ENCODE peak calls at places on chromosomes 13 and 19, in eight cellular contexts. One of them, this sample, is unnamed.
A peak's percentile ranks its signal among the peaks of the same experiment; 100 is the strongest.

GRCh38 chr19:2497186-2497585 is 21.3 kb downstream of the GADD45B start:
- DNase-seq in thoracic aorta: no peak
- DNase-seq in astrocyte of the cerebellum: no peak
- DNase-seq in GM23338: no peak
- DNase-seq in HFF-Myc: no peak
- DNase-seq in uterus: no peak
- DNase-seq in SK-N-SH: no peak
- DNase-seq in stomach: no peak
- DNase-seq in this sample: no peak

GRCh38 chr13:29589234-29589633 is 6.3 kb downstream of the SLC7A1 start:
- DNase-seq in thoracic aorta: no peak
- DNase-seq in astrocyte of the cerebellum: no peak
- DNase-seq in GM23338: no peak
- DNase-seq in HFF-Myc: no peak
- DNase-seq in uterus: no peak
- DNase-seq in SK-N-SH: no peak
- DNase-seq in stomach: no peak
- DNase-seq in this sample: no peak

GRCh38 chr13:46553886-46554855 is 1.2 kb downstream of the LRCH1 start:
- DNase-seq in thoracic aorta: peak; percentile 28
- DNase-seq in astrocyte of the cerebellum: peak; percentile 57
- DNase-seq in GM23338: peak; percentile 78
- DNase-seq in HFF-Myc: peak; percentile 61
- DNase-seq in uterus: peak; percentile 62
- DNase-seq in SK-N-SH: peak; percentile 77
- DNase-seq in stomach: peak; percentile 71
- DNase-seq in this sample: peak; percentile 41

GRCh38 chr19:29467824-29468401 is 57.9 kb upstream of the VSTM2B start:
- DNase-seq in thoracic aorta: no peak
- DNase-seq in astrocyte of the cerebellum: no peak
- DNase-seq in GM23338: peak; percentile 69
- DNase-seq in HFF-Myc: peak; percentile 4
- DNase-seq in uterus: no peak
- DNase-seq in SK-N-SH: peak; percentile 37
- DNase-seq in stomach: no peak
- DNase-seq in this sample: no peak

GRCh38 chr13:112069727-112070300 is 2.9 kb downstream of the SOX1 start:
- DNase-seq in thoracic aorta: no peak
- DNase-seq in astrocyte of the cerebellum: no peak
- DNase-seq in GM23338: no peak
- DNase-seq in HFF-Myc: no peak
- DNase-seq in uterus: no peak
- DNase-seq in SK-N-SH: no peak
- DNase-seq in stomach: no peak
- DNase-seq in this sample: no peak

GRCh38 chr13:48251616-48252081 is 18.6 kb downstream of the ITM2B start:
- DNase-seq in thoracic aorta: no peak
- DNase-seq in astrocyte of the cerebellum: no peak
- DNase-seq in GM23338: no peak
- DNase-seq in HFF-Myc: no peak
- DNase-seq in uterus: peak; percentile 34
- DNase-seq in SK-N-SH: no peak
- DNase-seq in stomach: no peak
- DNase-seq in this sample: no peak

GRCh38 chr13:31538067-31539042 is 201.0 kb upstream of the RXFP2 start:
- DNase-seq in thoracic aorta: no peak
- DNase-seq in astrocyte of the cerebellum: no peak
- DNase-seq in GM23338: peak; percentile 70
- DNase-seq in HFF-Myc: peak; percentile 31
- DNase-seq in uterus: no peak
- DNase-seq in SK-N-SH: peak; percentile 34
- DNase-seq in stomach: peak; percentile 29
- DNase-seq in this sample: no peak

GRCh38 chr13:29472317-29472961 is 123.0 kb downstream of the SLC7A1 start:
- DNase-seq in thoracic aorta: no peak
- DNase-seq in astrocyte of the cerebellum: peak; percentile 28
- DNase-seq in GM23338: peak; percentile 85
- DNase-seq in HFF-Myc: peak; percentile 31
- DNase-seq in uterus: no peak
- DNase-seq in SK-N-SH: peak; percentile 72
- DNase-seq in stomach: peak; percentile 47
- DNase-seq in this sample: no peak

GRCh38 chr19:54345938-54346386 is 7.0 kb upstream of the LILRA4 start:
- DNase-seq in thoracic aorta: no peak
- DNase-seq in astrocyte of the cerebellum: no peak
- DNase-seq in GM23338: no peak
- DNase-seq in HFF-Myc: no peak
- DNase-seq in uterus: no peak
- DNase-seq in SK-N-SH: no peak
- DNase-seq in stomach: no peak
- DNase-seq in this sample: no peak

GRCh38 chr19:31144069-31144468 is 205.2 kb downstream of the TSHZ3 start:
- DNase-seq in thoracic aorta: no peak
- DNase-seq in astrocyte of the cerebellum: no peak
- DNase-seq in GM23338: no peak
- DNase-seq in HFF-Myc: no peak
- DNase-seq in uterus: no peak
- DNase-seq in SK-N-SH: no peak
- DNase-seq in stomach: no peak
- DNase-seq in this sample: no peak

GRCh38 chr19:3082331-3082730 is 11.8 kb upstream of the GNA11 start:
- DNase-seq in thoracic aorta: no peak
- DNase-seq in astrocyte of the cerebellum: no peak
- DNase-seq in GM23338: no peak
- DNase-seq in HFF-Myc: no peak
- DNase-seq in uterus: no peak
- DNase-seq in SK-N-SH: peak; percentile 2
- DNase-seq in stomach: no peak
- DNase-seq in this sample: no peak

GRCh38 chr19:46065486-46065885 is 24.7 kb upstream of the IGFL4 start:
- DNase-seq in thoracic aorta: no peak
- DNase-seq in astrocyte of the cerebellum: peak; percentile 56
- DNase-seq in GM23338: no peak
- DNase-seq in HFF-Myc: peak; percentile 52
- DNase-seq in uterus: no peak
- DNase-seq in SK-N-SH: no peak
- DNase-seq in stomach: no peak
- DNase-seq in this sample: no peak

GRCh38 chr19:21566073-21566472 is 60.7 kb downstream of the ZNF429 start:
- DNase-seq in thoracic aorta: no peak
- DNase-seq in astrocyte of the cerebellum: no peak
- DNase-seq in GM23338: no peak
- DNase-seq in HFF-Myc: no peak
- DNase-seq in uterus: no peak
- DNase-seq in SK-N-SH: no peak
- DNase-seq in stomach: no peak
- DNase-seq in this sample: no peak

GRCh38 chr13:21673592-21674270 is 2.9 kb downstream of the FGF9 start:
- DNase-seq in thoracic aorta: no peak
- DNase-seq in astrocyte of the cerebellum: no peak
- DNase-seq in GM23338: peak; percentile 83
- DNase-seq in HFF-Myc: no peak
- DNase-seq in uterus: no peak
- DNase-seq in SK-N-SH: peak; percentile 83
- DNase-seq in stomach: peak; percentile 58
- DNase-seq in this sample: no peak

DNA sequence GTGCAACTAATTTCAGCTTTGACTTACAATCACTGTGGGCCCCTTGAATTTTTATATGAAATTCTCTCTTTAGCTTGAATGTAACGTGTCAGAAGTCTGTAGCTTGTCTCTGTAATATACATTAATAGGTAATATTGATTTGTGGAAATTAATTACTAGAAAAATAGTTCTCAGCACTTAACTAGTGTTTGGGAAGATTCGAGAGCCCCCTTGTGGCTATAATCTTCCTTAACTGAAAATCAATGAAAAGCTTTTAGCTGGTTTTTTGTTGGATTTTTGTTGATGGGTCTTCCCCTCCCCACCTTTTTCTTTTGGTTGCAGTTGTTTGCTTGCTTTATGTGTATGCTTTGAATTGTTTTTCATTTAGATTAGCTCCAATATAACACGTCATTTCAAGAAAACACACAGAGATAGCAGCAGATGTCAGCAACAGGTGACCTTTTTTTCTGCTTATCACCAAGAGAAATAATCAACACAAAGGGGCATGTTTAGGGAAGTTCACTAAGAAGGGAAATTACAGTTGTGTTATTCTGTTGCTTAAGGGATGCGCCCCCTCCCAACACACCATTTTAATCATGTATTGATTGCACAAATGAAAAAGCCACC is 176.8 kb downstream of the OXGR1 start:
- DNase-seq in thoracic aorta: no peak
- DNase-seq in astrocyte of the cerebellum: no peak
- DNase-seq in GM23338: peak; percentile 73
- DNase-seq in HFF-Myc: no peak
- DNase-seq in uterus: no peak
- DNase-seq in SK-N-SH: peak; percentile 14
- DNase-seq in stomach: no peak
- DNase-seq in this sample: no peak
- TF ChIP-seq CTCF in thoracic aorta: peak; percentile 66
- TF ChIP-seq CTCF in astrocyte of the cerebellum: peak; percentile 56
- TF ChIP-seq CTCF in GM23338: peak; percentile 55
- TF ChIP-seq CTCF in HFF-Myc: peak; percentile 17
- TF ChIP-seq CTCF in uterus: peak; percentile 28
- TF ChIP-seq CTCF in SK-N-SH: peak; percentile 66
- TF ChIP-seq CTCF in stomach: peak; percentile 34
- TF ChIP-seq CTCF in this sample: peak; percentile 62

GRCh38 chr13:98570929-98571372 is 6.0 kb downstream of the STK24 start:
- DNase-seq in thoracic aorta: no peak
- DNase-seq in astrocyte of the cerebellum: no peak
- DNase-seq in GM23338: no peak
- DNase-seq in HFF-Myc: no peak
- DNase-seq in uterus: peak; percentile 35
- DNase-seq in SK-N-SH: no peak
- DNase-seq in stomach: peak; percentile 43
- DNase-seq in this sample: no peak
- H3K4me3 ChIP-seq in thoracic aorta: peak overlapping the region; percentile 42
- H3K4me3 ChIP-seq in astrocyte of the cerebellum: no peak overlapping the region
- H3K4me3 ChIP-seq in GM23338: peak overlapping the region; percentile 8
- H3K4me3 ChIP-seq in HFF-Myc: peak overlapping the region; percentile 23
- H3K4me3 ChIP-seq in uterus: peak overlapping the region; percentile 7
- H3K4me3 ChIP-seq in SK-N-SH: no peak overlapping the region
- H3K4me3 ChIP-seq in stomach: peak overlapping the region; percentile 29
- H3K4me3 ChIP-seq in this sample: peak overlapping the region; percentile 53

GRCh38 chr13:26401578-26402021 is 147.7 kb downstream of the CDK8 start:
- DNase-seq in thoracic aorta: no peak
- DNase-seq in astrocyte of the cerebellum: no peak
- DNase-seq in GM23338: no peak
- DNase-seq in HFF-Myc: no peak
- DNase-seq in uterus: no peak
- DNase-seq in SK-N-SH: no peak
- DNase-seq in stomach: no peak
- DNase-seq in this sample: no peak
- TF ChIP-seq CTCF in thoracic aorta: no peak
- TF ChIP-seq CTCF in astrocyte of the cerebellum: no peak
- TF ChIP-seq CTCF in GM23338: no peak
- TF ChIP-seq CTCF in HFF-Myc: no peak
- TF ChIP-seq CTCF in uterus: no peak
- TF ChIP-seq CTCF in SK-N-SH: no peak
- TF ChIP-seq CTCF in stomach: no peak
- TF ChIP-seq CTCF in this sample: no peak

DNA sequence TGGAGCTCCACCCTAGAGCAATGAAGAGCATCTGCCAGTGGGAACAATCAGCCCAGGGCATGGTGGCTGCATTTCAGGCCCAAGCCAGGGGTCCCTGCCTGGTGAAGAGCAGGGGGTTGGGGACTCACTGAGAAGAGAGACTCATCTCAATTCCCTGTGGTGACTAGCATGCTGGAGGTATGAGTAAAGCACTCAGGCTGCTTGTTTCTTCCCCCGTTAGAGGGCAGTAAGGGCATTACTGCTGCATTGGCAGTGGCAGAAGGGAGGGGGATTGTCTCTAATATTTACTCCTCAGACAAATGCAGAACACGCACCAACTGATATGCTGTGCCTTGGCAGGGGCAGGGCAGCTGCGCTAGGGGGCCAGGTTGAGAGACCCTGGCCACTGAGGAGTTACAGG is 329.1 kb downstream of the SLITRK5 start:
- DNase-seq in thoracic aorta: no peak
- DNase-seq in astrocyte of the cerebellum: no peak
- DNase-seq in GM23338: no peak
- DNase-seq in HFF-Myc: no peak
- DNase-seq in uterus: no peak
- DNase-seq in SK-N-SH: no peak
- DNase-seq in stomach: no peak
- DNase-seq in this sample: no peak
- H3K4me3 ChIP-seq in thoracic aorta: no peak overlapping the region
- H3K4me3 ChIP-seq in astrocyte of the cerebellum: no peak overlapping the region
- H3K4me3 ChIP-seq in GM23338: no peak overlapping the region
- H3K4me3 ChIP-seq in HFF-Myc: no peak overlapping the region
- H3K4me3 ChIP-seq in uterus: no peak overlapping the region
- H3K4me3 ChIP-seq in SK-N-SH: no peak overlapping the region
- H3K4me3 ChIP-seq in stomach: no peak overlapping the region
- H3K4me3 ChIP-seq in this sample: no peak overlapping the region